ENCODE peak calls at places on chromosomes 6 and 20, in five cellular contexts. J is iPS DF 6.9, W is A549, Q is endothelial cell of umbilical vein, Z is EH. B is an unnamed sample.

GRCh38 chr20:25541676-25542075 is 43.7 kb downstream of the NINL start:
- DNase-seq in J (no peak), W (no peak), Q (no peak), Z (peak), B (no peak)

GRCh38 chr6:162068340-162068739 is 659.2 kb downstream of the PRKN start:
- DNase-seq in J (no peak), W (no peak), Z (no peak), Q (no peak), B (no peak)

GRCh38 chr6:155273438-155273837 is 9.6 kb downstream of the CLDN20 start:
- DNase-seq in J (no peak), Z (peak), W (no peak), Q (peak), B (no peak)

GRCh38 chr6:156718647-156719394 is 58.4 kb upstream of the ARID1B start:
- DNase-seq in Z (peak), J (no peak), Q (no peak), W (peak), B (no peak)

GRCh38 chr6:169868458-169868857 is 117.0 kb downstream of the ERMARD start:
- DNase-seq in W (no peak), Z (no peak), Q (no peak), J (no peak), B (peak)

GRCh38 chr6:73516712-73517489 is 3.9 kb downstream of the EEF1A1 start:
- DNase-seq in W (no peak), Q (peak), J (no peak), Z (peak), B (no peak)

GRCh38 chr6:142902636-142903053 is 42.3 kb downstream of the HIVEP2 start:
- DNase-seq in Q (peak), Z (peak), J (no peak), W (no peak), B (peak)

GRCh38 chr20:25220810-25221591 is 25.5 kb downstream of the ENTPD6 start:
- DNase-seq in Z (no peak), Q (no peak), J (no peak), W (no peak), B (no peak)

GRCh38 chr20:49956689-49957443 is 20.7 kb downstream of the RNF114 start:
- DNase-seq in W (no peak), J (no peak), Q (no peak), Z (no peak), B (no peak)

GRCh38 chr6:63649269-63649668 is 13.7 kb downstream of the PHF3 start:
- DNase-seq in J (no peak), Q (no peak), Z (no peak), W (no peak), B (no peak)

GRCh38 chr6:111524735-111525134 is 41.7 kb upstream of the REV3L start:
- DNase-seq in Q (no peak), J (no peak), Z (no peak), W (no peak), B (no peak)

GRCh38 chr6:148973809-148974208 is 227.0 kb downstream of the UST start:
- DNase-seq in Z (peak), W (peak), J (no peak), Q (no peak), B (no peak)

GRCh38 chr6:99553888-99554287 is 14.6 kb downstream of the CCNC start:
- DNase-seq in W (no peak), J (no peak), Z (no peak), Q (no peak), B (no peak)

GRCh38 chr6:37525460-37526357 is 26.0 kb upstream of the CCDC167 start:
- DNase-seq in Q (peak), Z (peak), J (no peak), W (no peak), B (no peak)

GRCh38 chr6:6008648-6009421 is 2.1 kb upstream of the NRN1 start:
- DNase-seq in J (no peak), W (peak), Z (peak), Q (peak), B (no peak)

GRCh38 chr20:3935956-3936340 is 46.8 kb downstream of the PANK2 start:
- DNase-seq in Z (no peak), J (no peak), Q (no peak), W (no peak), B (no peak)

GRCh38 chr20:35901678-35902544 is 52.4 kb downstream of the SCAND1 start:
- DNase-seq in Q (peak), W (peak), J (no peak), Z (peak), B (no peak)

GRCh38 chr20:51931321-51931720 is 129.0 kb upstream of the SALL4 start:
- DNase-seq in J (no peak), W (no peak), Z (no peak), Q (no peak), B (no peak)

B was measured in activated naive CD4-positive, alpha-beta T cell treated with anti-CD3 and anti-CD28 coated beads, Interleukin-2, amount 50 U/mL, for 72 hours.